ENCODE peak calls at places on chromosomes 12 and 14, in five cellular contexts. H is lower lobe of right lung, X is endodermal cell, D is heart left ventricle, Q is AG10803. E is an unnamed sample.

GRCh38 chr12:111438501-111438900 is 32.8 kb downstream of the SH2B3 start:
- DNase-seq in H (no peak), X (peak; percentile 76), D (no peak), Q (peak; percentile 32), E (peak; percentile 67)

GRCh38 chr12:119179335-119180021 is 747 bp downstream of the HSPB8 start:
- DNase-seq in H (no peak), X (peak; percentile 94), D (peak; percentile 68), Q (peak; percentile 66), E (peak; percentile 16)

GRCh38 chr12:116495260-116495659 is 63.9 kb upstream of the MAP1LC3B2 start:
- DNase-seq in H (no peak), X (peak; percentile 82), D (no peak), Q (peak; percentile 90), E (no peak)

GRCh38 chr14:94079891-94080605 is 954 bp downstream of the DDX24 start:
- DNase-seq in H (no peak), X (no peak), D (no peak), Q (no peak), E (peak; percentile 10)

GRCh38 chr14:74955229-74955999 is at the start of gene PGF:
- DNase-seq in H (peak; percentile 80), X (peak; percentile 91), D (peak; percentile 79), Q (peak; percentile 40), E (peak; percentile 55)

GRCh38 chr12:69540606-69541386 is 44.5 kb upstream of the CCT2 start:
- DNase-seq in H (no peak), X (no peak), D (no peak), Q (peak; percentile 49), E (peak; percentile 81)

GRCh38 chr14:23457587-23458445 is 11.7 kb upstream of the NGDN start:
- DNase-seq in H (no peak), X (no peak), D (no peak), Q (no peak), E (no peak)

GRCh38 chr12:107309020-107309419 is 215.7 kb upstream of the CRY1 start:
- DNase-seq in H (no peak), X (peak; percentile 56), D (no peak), Q (no peak), E (no peak)

GRCh38 chr12:52523825-52524224 is 3.6 kb upstream of the KRT5 start:
- DNase-seq in H (no peak), X (peak; percentile 45), D (no peak), Q (no peak), E (no peak)

GRCh38 chr14:101083564-101084435 is 180.3 kb upstream of the RTL1 start:
- DNase-seq in H (no peak), X (peak; percentile 89), D (no peak), Q (no peak), E (no peak)

GRCh38 chr14:56005580-56006053 is 112.6 kb upstream of the PELI2 start:
- DNase-seq in H (no peak), X (peak; percentile 61), D (no peak), Q (peak; percentile 58), E (no peak)

GRCh38 chr14:103311171-103311997 is 22.7 kb upstream of the EIF5 start:
- DNase-seq in H (no peak), X (no peak), D (no peak), Q (no peak), E (no peak)

GRCh38 chr12:59858508-59858907 is 262.7 kb downstream of the SLC16A7 start:
- DNase-seq in H (no peak), X (no peak), D (no peak), Q (no peak), E (no peak)

GRCh38 chr12:113700943-113701342 is 229.3 kb upstream of the LHX5 start:
- DNase-seq in H (no peak), X (peak; percentile 91), D (no peak), Q (peak; percentile 53), E (peak; percentile 50)

GRCh38 chr12:131592972-131593371 is 117.9 kb upstream of the SFSWAP start:
- DNase-seq in H (no peak), X (no peak), D (no peak), Q (no peak), E (no peak)

GRCh38 chr12:124517260-124518050 is 50.0 kb downstream of the NCOR2 start:
- DNase-seq in H (peak; percentile 79), X (no peak), D (peak; percentile 81), Q (peak; percentile 60), E (peak; percentile 48)
- TF ChIP-seq CTCF in H (no peak), X (no peak), D (no peak), Q (peak; percentile 14), E (peak; percentile 20)

DNA sequence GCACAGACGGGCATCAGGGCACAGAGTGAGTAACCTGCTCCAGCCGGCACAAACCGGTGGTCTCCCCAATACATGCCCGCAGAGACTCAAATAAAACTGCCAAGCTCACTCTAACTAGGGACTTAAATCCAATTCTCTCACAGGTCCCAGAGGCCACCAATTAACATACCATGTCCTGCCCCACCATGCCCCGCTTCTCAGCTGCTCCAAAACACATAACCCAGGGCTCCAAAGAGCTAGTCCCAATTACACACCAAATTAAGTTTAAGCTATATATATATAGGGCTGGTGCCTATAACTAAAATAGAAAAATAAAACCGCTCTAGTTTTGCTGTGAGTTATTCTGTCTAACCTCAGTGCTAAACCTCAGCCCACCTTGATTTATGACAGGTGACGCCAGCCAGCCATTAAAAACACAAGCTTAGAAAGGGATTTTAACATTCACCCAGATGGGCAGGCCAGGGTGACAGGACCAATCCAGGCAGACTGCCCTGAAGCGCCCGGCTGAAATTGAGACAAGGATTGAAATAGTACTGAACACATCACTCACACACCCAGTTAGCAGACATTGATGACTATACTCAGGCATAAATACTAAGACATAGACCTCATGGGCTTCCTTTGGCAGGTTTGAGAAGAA is 80.9 kb downstream of the CLMN start:
- DNase-seq in H (no peak), X (no peak), D (no peak), Q (no peak), E (no peak)
- TF ChIP-seq CTCF in H (no peak), X (no peak), D (no peak), Q (no peak), E (no peak)

GRCh38 chr14:37024166-37024565 is 148.2 kb downstream of the SLC25A21 start:
- DNase-seq in H (no peak), X (no peak), D (no peak), Q (no peak), E (no peak)
- TF ChIP-seq CTCF in H (no peak), X (peak; percentile 63), D (no peak), Q (no peak), E (no peak)

DNA sequence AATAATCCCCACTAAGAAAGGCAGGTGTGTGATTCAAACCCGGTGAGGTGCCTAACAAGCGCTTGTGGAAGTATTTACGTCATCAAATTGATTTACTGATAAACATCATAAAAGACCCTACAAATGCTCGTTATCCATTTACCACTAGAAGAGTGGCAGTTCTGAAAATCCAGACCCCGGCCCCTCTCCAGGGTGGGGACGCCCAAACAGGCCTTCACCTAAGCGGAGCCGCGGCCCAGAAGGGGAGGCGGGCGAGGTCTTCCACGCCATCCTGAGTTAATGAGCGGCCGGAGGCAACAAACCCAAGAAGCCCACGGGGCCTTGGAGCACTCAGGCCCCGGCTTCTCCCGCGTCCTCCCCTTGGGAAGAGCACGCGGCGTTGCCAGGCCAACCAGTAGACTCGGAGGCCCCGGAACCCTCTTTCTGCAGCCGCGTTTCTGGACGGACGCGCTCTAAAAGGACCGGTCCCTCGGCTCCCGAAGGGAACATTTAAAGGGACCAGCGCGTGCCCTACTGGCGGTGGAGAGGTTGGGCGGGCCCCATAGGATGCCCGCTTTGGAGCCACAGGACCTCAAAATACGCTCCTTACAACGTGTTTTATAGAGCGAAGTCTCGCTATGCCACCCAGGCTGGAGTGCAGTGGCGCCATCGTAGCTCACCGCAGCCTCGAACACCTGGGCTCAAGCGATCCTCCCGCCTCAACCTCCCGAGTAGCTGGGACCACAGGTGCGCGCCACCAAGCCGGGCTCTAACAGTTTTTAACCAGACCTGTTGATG is 3.5 kb downstream of the PTPN21 start:
- DNase-seq in H (peak; percentile 81), X (peak; percentile 94), D (peak; percentile 81), Q (peak; percentile 84), E (peak; percentile 91)
- TF ChIP-seq CTCF in H (peak; percentile 39), X (peak; percentile 64), D (peak; percentile 41), Q (peak; percentile 38), E (peak; percentile 52)

GRCh38 chr12:9103050-9103854 is 12.5 kb downstream of the A2M start:
- DNase-seq in H (no peak), X (no peak), D (no peak), Q (no peak), E (no peak)
- TF ChIP-seq CTCF in H (no peak), X (peak; percentile 63), D (no peak), Q (no peak), E (no peak)

E was measured in choroid plexus epithelial cell.